ENCODE peak calls at places on chromosomes 6 and 20, in six cellular contexts. A is activated CD4-positive, alpha-beta T cell treated with anti-CD3 and anti-CD28 coated beads, Interleukin-2, amount 10 ng/mL, durations not matched to agents 24 days and 14 days; J is stimulated activated CD8-positive, alpha-beta memory T cell treated with anti-CD3 and anti-CD28 coated beads, Interleukin-15, amount 100 ng/mL, for 1 hour; F is endothelial cell; X is sciatic nerve; B is posterior cingulate gyrus. G is an unnamed sample.

GRCh38 chr20:16533493-16533892 is 39.8 kb downstream of the KIF16B start:
- DNase-seq in A (no peak), J (no peak), F (no peak), X (no peak), B (no peak), G (no peak)

GRCh38 chr6:91970700-91971099 is 1383.8 kb upstream of the MAP3K7 start:
- DNase-seq in A (no peak), J (no peak), F (no peak), X (no peak), B (no peak), G (no peak)

GRCh38 chr6:148055410-148055809 is 287.2 kb upstream of the SASH1 start:
- DNase-seq in A (no peak), J (no peak), F (no peak), X (no peak), B (no peak), G (no peak)

GRCh38 chr6:34630040-34630439 is 66.5 kb downstream of the ILRUN start:
- DNase-seq in A (no peak), J (no peak), F (no peak), X (no peak), B (no peak), G (no peak)

GRCh38 chr6:142195862-142196536 is 48.9 kb downstream of the VTA1 start:
- DNase-seq in A (no peak), J (no peak), F (no peak), X (no peak), B (no peak), G (no peak)

GRCh38 chr6:111685058-111685457 is 79.4 kb upstream of the TRAF3IP2 start:
- DNase-seq in A (no peak), J (no peak), F (no peak), X (no peak), B (no peak), G (no peak)

GRCh38 chr20:6142348-6142993 is 19.6 kb upstream of the FERMT1 start:
- DNase-seq in A (peak), J (peak), F (peak), X (no peak), B (peak), G (no peak)

GRCh38 chr20:47851774-47852173 is 66.5 kb upstream of the SULF2 start:
- DNase-seq in A (no peak), J (no peak), F (no peak), X (no peak), B (no peak), G (no peak)

GRCh38 chr20:22320245-22320915 is 264.0 kb downstream of the FOXA2 start:
- DNase-seq in A (no peak), J (no peak), F (no peak), X (no peak), B (no peak), G (no peak)

GRCh38 chr6:53766930-53767329 is 27.9 kb upstream of the LRRC1 start:
- DNase-seq in A (no peak), J (no peak), F (no peak), X (no peak), B (no peak), G (no peak)

GRCh38 chr6:30821862-30822784 is 62.2 kb upstream of the DDR1 start:
- DNase-seq in A (peak), J (no peak), F (no peak), X (no peak), B (no peak), G (no peak)

GRCh38 chr6:32862725-32863124 is 8.7 kb downstream of the PSMB9 start:
- DNase-seq in A (no peak), J (no peak), F (no peak), X (no peak), B (no peak), G (no peak)

GRCh38 chr6:73610444-73611275 is 43.1 kb downstream of the SLC17A5 start:
- DNase-seq in A (peak), J (no peak), F (no peak), X (no peak), B (no peak), G (no peak)

GRCh38 chr6:170461556-170462365 is 91.3 kb downstream of the PSMB1 start:
- DNase-seq in A (no peak), J (no peak), F (no peak), X (no peak), B (no peak), G (no peak)

GRCh38 chr6:128725271-128726233 is 157.4 kb upstream of the LAMA2 start:
- DNase-seq in A (peak), J (no peak), F (peak), X (peak), B (no peak), G (no peak)

GRCh38 chr20:64108731-64109389 is 1.5 kb upstream of the NPBWR2 start:
- DNase-seq in A (peak), J (no peak), F (no peak), X (peak), B (no peak), G (peak)

GRCh38 chr6:105120570-105120969 is 59.2 kb downstream of the POPDC3 start:
- DNase-seq in A (no peak), J (no peak), F (no peak), X (no peak), B (no peak), G (no peak)

GRCh38 chr6:130516604-130517003 is 150.8 kb downstream of the TMEM200A start:
- DNase-seq in A (peak), J (no peak), F (no peak), X (no peak), B (no peak), G (no peak)

GRCh38 chr6:145842693-145843546 is 28.3 kb upstream of the FBXO30 start:
- DNase-seq in A (no peak), J (no peak), F (no peak), X (no peak), B (no peak), G (no peak)

GRCh38 chr20:63155266-63156165 is 60.4 kb downstream of the YTHDF1 start:
- DNase-seq in A (no peak), J (no peak), F (no peak), X (no peak), B (no peak), G (peak)

GRCh38 chr6:8803181-8803760 is 367.9 kb upstream of the SLC35B3 start:
- DNase-seq in A (no peak), J (no peak), F (no peak), X (no peak), B (no peak), G (no peak)